ENCODE peak calls at places on chromosome 6, in five cellular contexts. One of them, this sample, is unnamed.

GRCh38 chr6:37669887-37670437 is 27.7 kb downstream of the MDGA1 start:
- DNase-seq in endothelial cell: no peak
- DNase-seq in nephron progenitor cell: no peak
- DNase-seq in CD8-positive, alpha-beta T cell: no peak
- DNase-seq in hepatocyte: no peak
- DNase-seq in this sample: no peak

GRCh38 chr6:52403627-52404026 is 16.5 kb upstream of the EFHC1 start:
- DNase-seq in endothelial cell: no peak
- DNase-seq in nephron progenitor cell: no peak
- DNase-seq in CD8-positive, alpha-beta T cell: no peak
- DNase-seq in hepatocyte: no peak
- DNase-seq in this sample: no peak

GRCh38 chr6:123001540-123001939 is 5.5 kb downstream of the CLVS2 start:
- DNase-seq in endothelial cell: no peak
- DNase-seq in nephron progenitor cell: no peak
- DNase-seq in CD8-positive, alpha-beta T cell: no peak
- DNase-seq in hepatocyte: no peak
- DNase-seq in this sample: no peak

GRCh38 chr6:30615958-30616810 is 859 bp downstream of the PPP1R10 start:
- DNase-seq in endothelial cell: no peak
- DNase-seq in nephron progenitor cell: no peak
- DNase-seq in CD8-positive, alpha-beta T cell: peak; percentile 24
- DNase-seq in hepatocyte: peak; percentile 37
- DNase-seq in this sample: peak; percentile 26

GRCh38 chr6:138571585-138572199 is 72.4 kb upstream of the NHSL1 start:
- DNase-seq in endothelial cell: no peak
- DNase-seq in nephron progenitor cell: no peak
- DNase-seq in CD8-positive, alpha-beta T cell: no peak
- DNase-seq in hepatocyte: no peak
- DNase-seq in this sample: no peak

GRCh38 chr6:107956586-107957164 is 1.3 kb downstream of the SEC63 start:
- DNase-seq in endothelial cell: no peak
- DNase-seq in nephron progenitor cell: no peak
- DNase-seq in CD8-positive, alpha-beta T cell: no peak
- DNase-seq in hepatocyte: peak; percentile 44
- DNase-seq in this sample: no peak

GRCh38 chr6:47083586-47084047 is 41.5 kb upstream of the ADGRF1 start:
- DNase-seq in endothelial cell: no peak
- DNase-seq in nephron progenitor cell: peak; percentile 12
- DNase-seq in CD8-positive, alpha-beta T cell: no peak
- DNase-seq in hepatocyte: peak; percentile 86
- DNase-seq in this sample: no peak

GRCh38 chr6:72466971-72467566 is 154.8 kb upstream of the KCNQ5 start:
- DNase-seq in endothelial cell: no peak
- DNase-seq in nephron progenitor cell: no peak
- DNase-seq in CD8-positive, alpha-beta T cell: no peak
- DNase-seq in hepatocyte: no peak
- DNase-seq in this sample: no peak

GRCh38 chr6:41644297-41644879 is 6.1 kb downstream of the MDFI start:
- DNase-seq in endothelial cell: no peak
- DNase-seq in nephron progenitor cell: peak; percentile 30
- DNase-seq in CD8-positive, alpha-beta T cell: no peak
- DNase-seq in hepatocyte: no peak
- DNase-seq in this sample: no peak

GRCh38 chr6:112701201-112701600 is 354.1 kb downstream of the RFPL4B start:
- DNase-seq in endothelial cell: no peak
- DNase-seq in nephron progenitor cell: no peak
- DNase-seq in CD8-positive, alpha-beta T cell: no peak
- DNase-seq in hepatocyte: peak; percentile 15
- DNase-seq in this sample: no peak

GRCh38 chr6:27161946-27162603 is 85.4 kb upstream of the PRSS16 start:
- DNase-seq in endothelial cell: peak; percentile 24
- DNase-seq in nephron progenitor cell: peak; percentile 58
- DNase-seq in CD8-positive, alpha-beta T cell: no peak
- DNase-seq in hepatocyte: peak; percentile 42
- DNase-seq in this sample: no peak

GRCh38 chr6:144006731-144007454 is 1.2 kb downstream of the PLAGL1 start:
- DNase-seq in endothelial cell: peak; percentile 10
- DNase-seq in nephron progenitor cell: peak; percentile 33
- DNase-seq in CD8-positive, alpha-beta T cell: no peak
- DNase-seq in hepatocyte: peak; percentile 50
- DNase-seq in this sample: no peak

GRCh38 chr6:29414588-29414987 is at the start of gene OR12D1:
- DNase-seq in endothelial cell: no peak
- DNase-seq in nephron progenitor cell: no peak
- DNase-seq in CD8-positive, alpha-beta T cell: no peak
- DNase-seq in hepatocyte: peak; percentile 6
- DNase-seq in this sample: no peak

GRCh38 chr6:153673214-153673613 is 365.8 kb upstream of the OPRM1 start:
- DNase-seq in endothelial cell: no peak
- DNase-seq in nephron progenitor cell: no peak
- DNase-seq in CD8-positive, alpha-beta T cell: no peak
- DNase-seq in hepatocyte: no peak
- DNase-seq in this sample: no peak

GRCh38 chr6:132101550-132101949 is 150.4 kb upstream of the CCN2 start:
- DNase-seq in endothelial cell: no peak
- DNase-seq in nephron progenitor cell: no peak
- DNase-seq in CD8-positive, alpha-beta T cell: no peak
- DNase-seq in hepatocyte: no peak
- DNase-seq in this sample: no peak

GRCh38 chr6:157557541-157557940 is 176.6 kb downstream of the ZDHHC14 start:
- DNase-seq in endothelial cell: no peak
- DNase-seq in nephron progenitor cell: no peak
- DNase-seq in CD8-positive, alpha-beta T cell: no peak
- DNase-seq in hepatocyte: no peak
- DNase-seq in this sample: no peak

GRCh38 chr6:3426091-3426780 is 30.6 kb downstream of the SLC22A23 start:
- DNase-seq in endothelial cell: no peak
- DNase-seq in nephron progenitor cell: no peak
- DNase-seq in CD8-positive, alpha-beta T cell: no peak
- DNase-seq in hepatocyte: no peak
- DNase-seq in this sample: no peak

GRCh38 chr6:125746731-125747588 is 2.5 kb upstream of the HEY2 start:
- DNase-seq in endothelial cell: peak; percentile 40
- DNase-seq in nephron progenitor cell: peak; percentile 66
- DNase-seq in CD8-positive, alpha-beta T cell: peak; percentile 51
- DNase-seq in hepatocyte: peak; percentile 62
- DNase-seq in this sample: no peak

GRCh38 chr6:6313012-6313411 is 7.5 kb downstream of the F13A1 start:
- DNase-seq in endothelial cell: no peak
- DNase-seq in nephron progenitor cell: no peak
- DNase-seq in CD8-positive, alpha-beta T cell: no peak
- DNase-seq in hepatocyte: no peak
- DNase-seq in this sample: no peak

GRCh38 chr6:3061501-3061941 is 6.8 kb upstream of the RIPK1 start:
- DNase-seq in endothelial cell: no peak
- DNase-seq in nephron progenitor cell: no peak
- DNase-seq in CD8-positive, alpha-beta T cell: no peak
- DNase-seq in hepatocyte: no peak
- DNase-seq in this sample: no peak

GRCh38 chr6:126385536-126385935 is 45.6 kb downstream of the CENPW start:
- DNase-seq in endothelial cell: no peak
- DNase-seq in nephron progenitor cell: no peak
- DNase-seq in CD8-positive, alpha-beta T cell: no peak
- DNase-seq in hepatocyte: no peak
- DNase-seq in this sample: no peak

GRCh38 chr6:90350689-90351554 is 54.3 kb upstream of the BACH2 start:
- DNase-seq in endothelial cell: no peak
- DNase-seq in nephron progenitor cell: no peak
- DNase-seq in CD8-positive, alpha-beta T cell: peak; percentile 29
- DNase-seq in hepatocyte: no peak
- DNase-seq in this sample: peak; percentile 20

GRCh38 chr6:68313911-68314310 is 321.2 kb upstream of the ADGRB3 start:
- DNase-seq in endothelial cell: no peak
- DNase-seq in nephron progenitor cell: no peak
- DNase-seq in CD8-positive, alpha-beta T cell: no peak
- DNase-seq in hepatocyte: no peak
- DNase-seq in this sample: no peak

GRCh38 chr6:134223761-134224445 is 94.0 kb downstream of the SGK1 start:
- DNase-seq in endothelial cell: no peak
- DNase-seq in nephron progenitor cell: no peak
- DNase-seq in CD8-positive, alpha-beta T cell: no peak
- DNase-seq in hepatocyte: no peak
- DNase-seq in this sample: no peak

GRCh38 chr6:111642463-111643158 is 36.9 kb upstream of the TRAF3IP2 start:
- DNase-seq in endothelial cell: peak; percentile 50
- DNase-seq in nephron progenitor cell: peak; percentile 51
- DNase-seq in CD8-positive, alpha-beta T cell: peak; percentile 8
- DNase-seq in hepatocyte: peak; percentile 74
- DNase-seq in this sample: no peak

GRCh38 chr6:105692630-105693212 is 289.8 kb upstream of the PREP start:
- DNase-seq in endothelial cell: no peak
- DNase-seq in nephron progenitor cell: no peak
- DNase-seq in CD8-positive, alpha-beta T cell: no peak
- DNase-seq in hepatocyte: no peak
- DNase-seq in this sample: no peak

GRCh38 chr6:36615018-36615761 is 21.0 kb downstream of the SRSF3 start:
- DNase-seq in endothelial cell: peak; percentile 50
- DNase-seq in nephron progenitor cell: peak; percentile 30
- DNase-seq in CD8-positive, alpha-beta T cell: no peak
- DNase-seq in hepatocyte: peak; percentile 69
- DNase-seq in this sample: no peak

GRCh38 chr6:106746660-106747059 is 117.3 kb downstream of the QRSL1 start:
- DNase-seq in endothelial cell: no peak
- DNase-seq in nephron progenitor cell: no peak
- DNase-seq in CD8-positive, alpha-beta T cell: no peak
- DNase-seq in hepatocyte: peak; percentile 60
- DNase-seq in this sample: no peak

GRCh38 chr6:14582731-14583130 is 465.2 kb downstream of the CD83 start:
- DNase-seq in endothelial cell: no peak
- DNase-seq in nephron progenitor cell: no peak
- DNase-seq in CD8-positive, alpha-beta T cell: no peak
- DNase-seq in hepatocyte: no peak
- DNase-seq in this sample: no peak

GRCh38 chr6:14589192-14589591 is 471.6 kb downstream of the CD83 start:
- DNase-seq in endothelial cell: no peak
- DNase-seq in nephron progenitor cell: no peak
- DNase-seq in CD8-positive, alpha-beta T cell: no peak
- DNase-seq in hepatocyte: no peak
- DNase-seq in this sample: no peak

GRCh38 chr6:14585689-14586088 is 468.1 kb downstream of the CD83 start:
- DNase-seq in endothelial cell: no peak
- DNase-seq in nephron progenitor cell: no peak
- DNase-seq in CD8-positive, alpha-beta T cell: no peak
- DNase-seq in hepatocyte: no peak
- DNase-seq in this sample: no peak

GRCh38 chr6:14578994-14579393 is 461.4 kb downstream of the CD83 start:
- DNase-seq in endothelial cell: no peak
- DNase-seq in nephron progenitor cell: no peak
- DNase-seq in CD8-positive, alpha-beta T cell: no peak
- DNase-seq in hepatocyte: no peak
- DNase-seq in this sample: no peak

DNA sequence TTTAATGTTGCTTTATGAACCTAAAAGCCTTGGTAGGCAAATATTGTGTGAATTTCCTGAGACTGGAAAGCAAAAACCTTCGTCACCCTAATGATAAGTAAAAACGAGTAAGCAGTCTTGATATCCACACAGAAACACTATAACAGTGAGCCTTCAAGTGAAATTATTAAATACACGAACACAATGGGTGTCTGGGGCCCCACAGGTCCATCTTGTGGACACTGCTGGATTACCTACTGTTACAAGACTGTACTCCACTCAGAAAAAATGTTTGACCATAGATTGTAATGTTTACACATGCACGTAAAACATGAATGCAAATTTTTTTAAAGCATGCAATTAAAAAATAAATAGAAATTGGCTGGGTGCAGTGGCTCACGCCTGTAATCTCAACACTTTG is 466.9 kb downstream of the CD83 start:
- DNase-seq in endothelial cell: no peak
- DNase-seq in nephron progenitor cell: no peak
- DNase-seq in CD8-positive, alpha-beta T cell: no peak
- DNase-seq in hepatocyte: peak; percentile 15
- DNase-seq in this sample: no peak
- TF ChIP-seq CTCF in endothelial cell: no peak
- TF ChIP-seq CTCF in nephron progenitor cell: no peak
- TF ChIP-seq CTCF in CD8-positive, alpha-beta T cell: no peak
- TF ChIP-seq CTCF in hepatocyte: peak; percentile 16
- TF ChIP-seq CTCF in this sample: no peak

GRCh38 chr6:43953256-43953655 is 174.0 kb downstream of the MRPL14 start:
- DNase-seq in endothelial cell: no peak
- DNase-seq in nephron progenitor cell: no peak
- DNase-seq in CD8-positive, alpha-beta T cell: no peak
- DNase-seq in hepatocyte: no peak
- DNase-seq in this sample: no peak

GRCh38 chr6:43952746-43953145 is 174.5 kb downstream of the MRPL14 start:
- DNase-seq in endothelial cell: no peak
- DNase-seq in nephron progenitor cell: no peak
- DNase-seq in CD8-positive, alpha-beta T cell: no peak
- DNase-seq in hepatocyte: no peak
- DNase-seq in this sample: no peak

GRCh38 chr6:43951756-43952675 is 175.2 kb downstream of the MRPL14 start:
- DNase-seq in endothelial cell: no peak
- DNase-seq in nephron progenitor cell: no peak
- DNase-seq in CD8-positive, alpha-beta T cell: no peak
- DNase-seq in hepatocyte: no peak
- DNase-seq in this sample: no peak

GRCh38 chr6:43954311-43955131 is 172.7 kb downstream of the MRPL14 start:
- DNase-seq in endothelial cell: no peak
- DNase-seq in nephron progenitor cell: no peak
- DNase-seq in CD8-positive, alpha-beta T cell: no peak
- DNase-seq in hepatocyte: no peak
- DNase-seq in this sample: no peak

GRCh38 chr6:43953794-43954310 is 173.4 kb downstream of the MRPL14 start:
- DNase-seq in endothelial cell: peak; percentile 33
- DNase-seq in nephron progenitor cell: peak; percentile 49
- DNase-seq in CD8-positive, alpha-beta T cell: no peak
- DNase-seq in hepatocyte: peak; percentile 41
- DNase-seq in this sample: no peak
- TF ChIP-seq CTCF in endothelial cell: no peak
- TF ChIP-seq CTCF in nephron progenitor cell: peak; percentile 34
- TF ChIP-seq CTCF in CD8-positive, alpha-beta T cell: no peak
- TF ChIP-seq CTCF in hepatocyte: peak; percentile 45
- TF ChIP-seq CTCF in this sample: no peak

DNA sequence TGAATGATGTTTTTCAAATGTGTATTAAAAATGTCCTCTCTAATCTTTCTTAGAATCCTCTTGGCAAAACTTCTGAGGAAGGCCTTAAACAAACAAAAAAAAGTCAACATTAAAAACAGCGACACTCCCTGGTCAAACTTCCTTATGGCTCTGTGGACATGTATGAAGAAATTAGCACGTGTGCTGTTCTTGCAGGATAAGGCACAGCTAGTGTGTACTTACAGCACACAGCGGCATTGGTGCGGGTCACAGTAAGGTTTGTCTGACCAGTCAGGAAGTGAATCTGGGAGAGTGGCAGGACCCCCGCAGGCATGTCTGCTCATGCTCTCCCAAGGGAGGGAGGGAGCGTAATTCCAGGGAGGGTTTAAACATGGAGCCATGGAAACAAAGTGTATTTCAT is 38.8 kb downstream of the SLC22A1 start:
- DNase-seq in endothelial cell: no peak
- DNase-seq in nephron progenitor cell: no peak
- DNase-seq in CD8-positive, alpha-beta T cell: no peak
- DNase-seq in hepatocyte: peak; percentile 58
- DNase-seq in this sample: no peak
- TF ChIP-seq CTCF in endothelial cell: no peak
- TF ChIP-seq CTCF in nephron progenitor cell: no peak
- TF ChIP-seq CTCF in CD8-positive, alpha-beta T cell: no peak
- TF ChIP-seq CTCF in hepatocyte: peak; percentile 31
- TF ChIP-seq CTCF in this sample: no peak

GRCh38 chr6:159169193-159169555 is at the start of gene FNDC1:
- DNase-seq in endothelial cell: peak; percentile 81
- DNase-seq in nephron progenitor cell: peak; percentile 87
- DNase-seq in CD8-positive, alpha-beta T cell: no peak
- DNase-seq in hepatocyte: peak; percentile 84
- DNase-seq in this sample: peak; percentile 74
- TF ChIP-seq CTCF in endothelial cell: peak; percentile 29
- TF ChIP-seq CTCF in nephron progenitor cell: no peak
- TF ChIP-seq CTCF in CD8-positive, alpha-beta T cell: no peak
- TF ChIP-seq CTCF in hepatocyte: peak; percentile 22
- TF ChIP-seq CTCF in this sample: no peak

This sample was measured in activated B cell treated with CpG ODN at 0.5 μM for 24 hours.